ENCODE peak calls at places on chromosomes 6 and 20, in four cellular contexts. O is heart left ventricle, R is A549, S is endothelial cell of umbilical vein. C is an unnamed sample.

GRCh38 chr20:35511814-35512420 is 17.5 kb downstream of the C20orf173 start:
- DNase-seq in R (peak; percentile 58), S (peak; percentile 56), O (no peak), C (no peak)

GRCh38 chr6:109695468-109695867 is 4.4 kb downstream of the FIG4 start:
- DNase-seq in O (no peak), R (peak; percentile 24), S (peak; percentile 26), C (no peak)

GRCh38 chr6:30322527-30323501 is 3.9 kb upstream of the TRIM39 start:
- DNase-seq in S (no peak), R (no peak), O (no peak), C (peak; percentile 15)

GRCh38 chr6:41258196-41258493 is 28.3 kb downstream of the TREM1 start:
- DNase-seq in O (no peak), S (no peak), R (no peak), C (no peak)

GRCh38 chr6:105317607-105318533 is 85.0 kb downstream of the PREP start:
- DNase-seq in S (peak; percentile 2), O (no peak), R (no peak), C (no peak)

GRCh38 chr20:47487175-47487917 is 14.3 kb upstream of the NCOA3 start:
- DNase-seq in O (no peak), S (peak; percentile 8), R (no peak), C (no peak)

GRCh38 chr6:98041921-98042320 is 758.9 kb upstream of the MMS22L start:
- DNase-seq in S (no peak), R (no peak), O (no peak), C (no peak)

GRCh38 chr6:167200806-167201205 is 43.0 kb upstream of the GPR31 start:
- DNase-seq in O (no peak), R (no peak), S (no peak), C (no peak)

GRCh38 chr20:711526-711925 is 35.9 kb upstream of the SCRT2 start:
- DNase-seq in O (no peak), S (no peak), R (no peak), C (no peak)

GRCh38 chr6:107813555-107814194 is 10.4 kb downstream of the SCML4 start:
- DNase-seq in S (no peak), O (no peak), R (no peak), C (no peak)

GRCh38 chr6:73580247-73581149 is 59.7 kb upstream of the EEF1A1 start:
- DNase-seq in R (peak; percentile 96), O (peak; percentile 75), S (peak; percentile 99), C (peak; percentile 69)

GRCh38 chr20:38337561-38338140 is 8.6 kb upstream of the LBP start:
- DNase-seq in S (no peak), O (no peak), R (peak; percentile 84), C (peak; percentile 47)

GRCh38 chr20:32891926-32892660 is 33.4 kb downstream of the EFCAB8 start:
- DNase-seq in R (no peak), S (no peak), O (no peak), C (no peak)

GRCh38 chr6:144064831-144065668 is 30.3 kb downstream of the SF3B5 start:
- DNase-seq in S (peak; percentile 11), O (no peak), R (no peak), C (no peak)

DNA sequence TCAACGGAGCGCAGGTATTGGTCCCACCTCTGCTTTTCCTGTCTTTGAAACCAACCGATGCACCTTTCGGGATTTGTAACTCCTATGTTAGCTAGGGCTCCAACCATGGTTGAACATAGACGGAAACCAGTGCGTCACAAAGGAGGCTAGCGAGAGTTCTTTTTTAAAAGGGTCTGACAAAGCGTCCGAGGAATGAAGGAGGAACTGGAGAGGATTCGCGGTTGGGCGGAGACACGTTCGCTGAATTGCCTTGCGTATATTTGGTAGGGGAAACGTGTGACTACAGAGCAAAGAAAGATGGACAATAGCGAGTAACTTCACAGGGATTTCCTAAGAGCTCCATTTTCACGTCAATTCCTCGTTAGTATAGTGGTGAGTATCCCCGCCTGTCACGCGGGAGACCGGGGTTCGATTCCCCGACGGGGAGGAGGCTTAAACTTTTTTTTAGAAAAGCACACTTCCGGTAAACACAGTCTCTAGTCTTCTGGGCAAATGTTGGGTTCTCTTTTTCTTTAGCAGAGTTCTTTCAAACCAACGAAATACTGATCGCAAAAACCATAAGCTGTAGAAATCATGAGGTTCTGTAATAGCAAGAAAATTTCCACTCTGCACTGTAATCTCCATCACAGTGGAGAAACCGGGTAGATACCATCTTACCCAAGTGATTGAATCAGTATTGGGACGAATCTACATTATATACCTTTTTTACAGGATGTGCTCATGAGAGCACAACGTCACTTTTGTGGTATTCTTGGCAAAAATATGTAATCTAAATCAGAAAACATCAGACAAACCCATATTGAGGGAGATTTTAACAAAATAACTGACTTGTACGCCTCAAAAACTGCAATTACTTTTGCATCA is 6.6 kb upstream of the ZNF184 start:
- DNase-seq in R (peak; percentile 87), O (peak; percentile 82), S (peak; percentile 94), C (peak; percentile 50)
- TF ChIP-seq POLR2A in R (no peak), O (peak; percentile 24), S (no peak), C (no peak)

DNA sequence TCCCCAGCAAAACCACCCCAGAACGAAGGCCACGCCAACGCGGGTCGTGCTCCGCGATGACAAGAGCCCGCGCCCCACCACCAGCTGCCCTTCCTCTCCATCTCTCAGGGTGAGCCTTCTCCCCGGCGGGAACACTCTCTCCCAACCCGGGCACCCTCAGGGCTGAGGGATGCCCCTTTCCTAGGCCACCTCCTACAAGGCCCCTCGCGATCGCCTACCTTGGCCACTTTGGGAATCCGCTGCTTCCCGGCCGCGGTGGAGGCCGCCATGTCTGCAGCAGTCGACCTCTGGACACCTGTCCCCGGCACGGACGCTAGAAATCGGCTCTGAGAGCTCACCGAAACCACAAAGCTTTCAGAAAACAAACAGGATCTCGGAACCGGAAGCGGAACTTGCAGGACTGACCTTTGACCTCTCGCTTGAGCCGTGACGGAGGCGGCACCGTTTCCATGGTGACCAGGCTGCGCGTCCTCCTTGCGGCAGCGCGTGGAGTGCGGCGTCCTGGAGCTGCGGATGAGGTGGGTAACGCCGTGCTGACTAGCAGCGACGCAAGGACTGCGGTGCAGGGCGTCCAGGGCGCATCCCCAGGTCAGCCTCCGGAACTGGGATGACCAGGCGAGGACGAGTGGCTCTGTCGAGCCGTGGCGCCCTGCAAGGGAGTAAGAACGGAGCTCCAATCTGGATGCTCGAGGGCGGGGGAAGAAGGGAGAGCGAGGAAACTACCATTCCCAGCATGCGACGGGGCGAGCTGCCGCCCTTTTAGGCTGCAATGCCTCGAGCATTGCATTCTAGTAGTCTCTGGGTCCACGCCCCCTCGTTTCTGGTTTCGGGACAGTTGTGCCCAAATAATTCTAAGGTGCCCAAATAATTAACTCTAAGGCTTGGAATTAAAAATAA is at the start of the genes CFAP61 and CRNKL1:
- DNase-seq in O (peak; percentile 96), S (peak; percentile 98), R (peak; percentile 99), C (peak; percentile 85)
- TF ChIP-seq POLR2A in O (peak; percentile 20), S (peak; percentile 29), R (peak; percentile 53), C (peak; percentile 7)

GRCh38 chr6:125923371-125923877 is 33.1 kb upstream of the HINT3 start:
- DNase-seq in R (no peak), S (no peak), O (no peak), C (no peak)

GRCh38 chr6:125922322-125922860 is 34.2 kb upstream of the HINT3 start:
- DNase-seq in R (peak; percentile 64), S (no peak), O (no peak), C (no peak)

GRCh38 chr6:125918230-125918629 is 38.3 kb upstream of the HINT3 start:
- DNase-seq in R (no peak), S (no peak), O (no peak), C (no peak)

GRCh38 chr6:125919618-125920017 is 37.0 kb upstream of the HINT3 start:
- DNase-seq in R (no peak), O (no peak), S (no peak), C (no peak)

GRCh38 chr6:125918681-125919566 is 37.6 kb upstream of the HINT3 start:
- DNase-seq in O (peak; percentile 23), R (peak; percentile 92), S (peak; percentile 91), C (no peak)
- TF ChIP-seq POLR2A in O (no peak), R (peak; percentile 8), S (no peak), C (no peak)

GRCh38 chr20:50918403-50918802 is 12.8 kb downstream of the ADNP start:
- DNase-seq in S (no peak), O (no peak), R (no peak), C (no peak)

GRCh38 chr20:50921783-50922501 is 9.3 kb downstream of the ADNP start:
- DNase-seq in S (no peak), O (no peak), R (no peak), C (no peak)

GRCh38 chr20:50919567-50919966 is 11.7 kb downstream of the ADNP start:
- DNase-seq in O (no peak), S (no peak), R (peak; percentile 62), C (no peak)

GRCh38 chr20:50924261-50924660 is 7.0 kb downstream of the ADNP start:
- DNase-seq in S (no peak), R (no peak), O (no peak), C (no peak)

DNA sequence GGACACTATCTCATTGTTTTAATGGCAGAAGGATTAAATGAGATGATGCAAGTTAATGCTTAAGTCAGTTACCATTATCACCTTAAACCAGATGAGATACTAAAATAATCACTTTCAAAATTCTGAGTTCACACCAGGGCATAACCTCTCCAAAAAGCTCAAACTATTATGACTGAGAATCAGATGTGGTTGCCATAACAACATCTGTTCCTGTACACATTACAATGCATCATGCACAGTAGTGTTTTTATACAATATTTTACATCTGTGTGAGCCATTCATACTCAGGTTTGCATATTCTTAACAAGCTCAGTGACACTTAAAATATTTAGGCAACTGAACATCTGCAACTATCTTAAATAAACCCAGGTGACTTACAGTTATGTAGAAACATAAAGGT is 10.2 kb downstream of the ADNP start:
- DNase-seq in O (no peak), S (no peak), R (peak; percentile 12), C (no peak)
- TF ChIP-seq POLR2A in O (no peak), S (no peak), R (no peak), C (no peak)

GRCh38 chr6:158718431-158719126 is 68.7 kb downstream of the SYTL3 start:
- DNase-seq in R (peak; percentile 54), S (peak; percentile 44), O (no peak), C (no peak)
- TF ChIP-seq POLR2A in R (no peak), S (no peak), O (no peak), C (no peak)

GRCh38 chr6:35731414-35731735 is 5.5 kb upstream of the ARMC12 start:
- DNase-seq in O (peak; percentile 95), R (peak; percentile 83), S (peak; percentile 85), C (peak; percentile 73)
- TF ChIP-seq POLR2A in O (peak; percentile 94), R (peak; percentile 17), S (no peak), C (peak; percentile 49)